ENCODE peak calls at places on chromosome 9, in eight cellular contexts. A is left ventricle myocardium inferior, G is ovary, W is lung, X is kidney, L is HepG2, T is cardiac muscle cell, J is breast epithelium. C is an unnamed sample. For H3K36me3, the result is how much of the 10 kb centered on the place peaks cover.

GRCh38 chr9:1927546-1927945 is 87.6 kb upstream of the SMARCA2 start:
- DNase-seq in X (no peak), A (no peak), W (no peak), G (no peak), J (no peak), L (no peak), T (no peak), C (no peak)

GRCh38 chr9:20728493-20729220 is 44.6 kb downstream of the FOCAD start:
- DNase-seq in L (no peak), J (no peak), A (no peak), T (peak), G (no peak), X (no peak), W (no peak), C (no peak)

GRCh38 chr9:28502189-28502588 is 928.9 kb upstream of the C9orf72 start:
- DNase-seq in J (no peak), W (no peak), T (no peak), X (no peak), G (no peak), A (no peak), L (no peak), C (no peak)

GRCh38 chr9:17476401-17476800 is 102.5 kb upstream of the SH3GL2 start:
- DNase-seq in L (no peak), T (no peak), G (no peak), J (no peak), W (no peak), X (no peak), A (no peak), C (no peak)

GRCh38 chr9:126607086-126607485 is 6.6 kb upstream of the LMX1B start:
- DNase-seq in W (no peak), G (no peak), A (no peak), X (no peak), J (no peak), L (no peak), T (no peak), C (no peak)

GRCh38 chr9:29319727-29320513 is 1746.6 kb upstream of the C9orf72 start:
- DNase-seq in W (no peak), G (no peak), X (no peak), L (no peak), A (no peak), J (no peak), T (peak), C (no peak)

GRCh38 chr9:22238809-22239684 is 207.6 kb upstream of the DMRTA1 start:
- DNase-seq in J (no peak), W (no peak), A (no peak), X (no peak), L (peak), T (peak), G (no peak), C (no peak)

GRCh38 chr9:104810421-104811339 is 46.8 kb downstream of the NIPSNAP3B start:
- DNase-seq in W (no peak), L (no peak), J (no peak), T (no peak), X (peak), G (no peak), A (no peak), C (peak)

GRCh38 chr9:13448482-13448881 is 169.0 kb upstream of the MPDZ start:
- DNase-seq in X (no peak), J (no peak), T (no peak), L (no peak), G (no peak), W (no peak), A (no peak), C (no peak)

GRCh38 chr9:75911390-75911789 is 20.9 kb downstream of the PCSK5 start:
- DNase-seq in W (no peak), X (no peak), A (no peak), L (no peak), T (no peak), G (no peak), J (no peak), C (no peak)

GRCh38 chr9:127640908-127641545 is 28.9 kb downstream of the STXBP1 start:
- DNase-seq in A (no peak), X (no peak), L (no peak), G (no peak), J (no peak), W (no peak), T (no peak), C (no peak)

GRCh38 chr9:129108805-129109370 is 1.7 kb downstream of the CRAT start:
- DNase-seq in A (no peak), T (no peak), X (peak), L (no peak), G (no peak), W (no peak), J (no peak), C (peak)

GRCh38 chr9:61671276-61671973 is 481.6 kb downstream of the SPATA31A7 start:
- DNase-seq in L (no peak), W (no peak), X (peak), G (no peak), J (peak), T (no peak), A (no peak), C (no peak)

GRCh38 chr9:130045657-130046450 is 2.9 kb upstream of the FNBP1 start:
- DNase-seq in J (no peak), G (no peak), A (no peak), X (no peak), L (no peak), T (no peak), W (no peak), C (no peak)

GRCh38 chr9:36988848-36989247 is 45.2 kb downstream of the PAX5 start:
- DNase-seq in J (no peak), L (no peak), W (no peak), G (no peak), X (no peak), A (no peak), T (no peak), C (no peak)

GRCh38 chr9:111937781-111938426 is 41.3 kb downstream of the UGCG start:
- DNase-seq in T (peak), X (peak), W (peak), L (no peak), A (peak), J (no peak), G (no peak), C (no peak)

GRCh38 chr9:71562140-71562539 is 206.2 kb downstream of the CEMIP2 start:
- DNase-seq in L (no peak), G (no peak), A (no peak), X (no peak), J (no peak), T (no peak), W (no peak), C (no peak)

DNA sequence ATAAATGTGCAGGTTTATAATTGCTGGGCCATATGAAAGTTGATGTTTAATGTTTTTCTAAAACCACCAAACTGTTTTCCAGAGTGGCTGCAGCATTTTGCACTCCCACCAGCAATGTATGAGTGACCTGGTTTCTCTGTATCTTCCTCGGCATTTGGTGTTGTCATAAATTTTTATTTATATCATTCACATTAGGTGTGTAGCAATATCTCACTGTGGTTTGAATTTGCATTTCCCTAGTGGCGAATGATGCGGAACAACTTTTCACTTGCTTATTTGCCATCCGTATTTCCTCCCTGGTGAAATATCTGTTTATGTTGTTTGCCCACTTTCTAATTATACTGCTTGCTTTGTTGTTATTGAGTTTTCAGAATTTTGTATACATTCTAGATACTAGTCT is 295.7 kb upstream of the TUT7 start:
- DNase-seq in L (no peak), A (no peak), X (no peak), G (no peak), W (no peak), J (no peak), T (no peak), C (no peak)
- H3K36me3 ChIP-seq in L (under half), A (under half), X (under half), G (under half), W (under half), J (under half), T (under half), C (under half)

GRCh38 chr9:95910023-95910706 is 34.7 kb downstream of the ERCC6L2 start:
- DNase-seq in L (no peak), A (no peak), J (no peak), W (no peak), G (no peak), X (no peak), T (peak), C (no peak)

GRCh38 chr9:95912773-95913172 is 37.3 kb downstream of the ERCC6L2 start:
- DNase-seq in A (no peak), X (no peak), G (no peak), L (no peak), W (no peak), J (no peak), T (no peak), C (no peak)

GRCh38 chr9:95910770-95911340 is 35.4 kb downstream of the ERCC6L2 start:
- DNase-seq in A (no peak), G (no peak), T (no peak), J (no peak), W (no peak), L (peak), X (no peak), C (no peak)

GRCh38 chr9:95903398-95903797 is 27.9 kb downstream of the ERCC6L2 start:
- DNase-seq in L (no peak), X (no peak), W (no peak), T (no peak), G (no peak), J (no peak), A (no peak), C (no peak)

GRCh38 chr9:95907794-95908193 is 32.3 kb downstream of the ERCC6L2 start:
- DNase-seq in X (no peak), J (no peak), A (no peak), T (no peak), G (no peak), L (no peak), W (no peak), C (no peak)
- TF ChIP-seq CTCF in X (no peak), J (no peak), A (peak), T (no peak), G (no peak), L (no peak), W (no peak), C (no peak)

GRCh38 chr9:33129251-33129885 is 37.8 kb downstream of the B4GALT1 start:
- DNase-seq in A (no peak), T (no peak), J (no peak), L (no peak), X (no peak), W (no peak), G (no peak), C (no peak)

GRCh38 chr9:33128570-33128969 is 38.6 kb downstream of the B4GALT1 start:
- DNase-seq in W (no peak), X (no peak), J (peak), L (no peak), G (no peak), T (no peak), A (no peak), C (no peak)

GRCh38 chr9:33125871-33126822 is 41.0 kb downstream of the B4GALT1 start:
- DNase-seq in L (no peak), G (peak), W (no peak), X (no peak), A (no peak), T (peak), J (no peak), C (no peak)

GRCh38 chr9:33129886-33130284 is 37.3 kb downstream of the B4GALT1 start:
- DNase-seq in A (no peak), X (no peak), J (no peak), G (no peak), L (no peak), T (no peak), W (no peak), C (peak)

GRCh38 chr9:33127881-33128280 is 39.3 kb downstream of the B4GALT1 start:
- DNase-seq in A (no peak), J (no peak), L (no peak), G (no peak), X (no peak), W (no peak), T (no peak), C (no peak)
- H3K36me3 ChIP-seq in A (half or more), J (under half), L (under half), G (under half), X (under half), W (under half), T (under half), C (under half)

DNA sequence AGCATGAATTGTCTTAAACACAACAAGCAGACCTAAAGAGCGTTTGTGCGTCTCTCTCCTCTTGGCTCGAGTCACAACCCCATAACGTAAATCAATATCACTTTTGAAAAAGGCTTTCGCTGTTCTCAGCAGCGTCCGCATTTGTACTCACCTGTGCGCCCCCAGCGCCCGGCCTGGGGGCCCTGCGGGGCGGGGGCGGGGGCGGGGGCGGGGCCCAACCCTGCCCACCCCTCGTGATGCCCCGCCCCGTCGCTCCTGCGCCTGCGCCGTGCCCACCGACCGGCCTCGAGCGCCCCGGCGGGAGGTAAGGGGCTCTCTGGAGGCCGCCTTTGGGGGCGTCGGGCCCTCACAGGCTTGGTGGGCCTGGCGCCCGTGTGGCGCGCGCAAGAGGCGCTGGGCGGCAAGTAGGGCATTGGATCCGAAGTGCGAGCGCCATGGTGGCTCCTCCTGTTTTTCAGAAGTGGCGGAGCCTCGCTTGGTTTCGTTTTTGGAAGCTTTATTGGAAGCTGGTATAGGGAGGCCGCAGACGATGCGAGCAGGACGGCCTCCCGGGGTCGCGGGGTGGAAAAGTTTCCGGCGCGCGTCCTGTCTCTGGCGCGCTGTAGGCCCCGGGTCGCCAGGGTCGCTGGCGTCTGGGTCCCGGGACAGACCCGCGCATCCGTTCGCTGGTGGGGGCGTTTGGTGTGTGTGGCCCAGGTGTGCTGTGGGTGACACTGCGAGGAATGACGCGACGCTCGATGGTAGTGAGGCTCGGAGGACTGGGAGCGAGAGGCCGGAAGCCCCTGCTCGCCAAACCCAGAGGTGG is at the start of gene STX17:
- DNase-seq in T (peak), J (peak), G (peak), W (peak), A (peak), L (peak), X (peak), C (peak)
- TF ChIP-seq CTCF in T (no peak), J (no peak), G (no peak), W (no peak), A (peak), L (peak), X (no peak), C (no peak)

DNA sequence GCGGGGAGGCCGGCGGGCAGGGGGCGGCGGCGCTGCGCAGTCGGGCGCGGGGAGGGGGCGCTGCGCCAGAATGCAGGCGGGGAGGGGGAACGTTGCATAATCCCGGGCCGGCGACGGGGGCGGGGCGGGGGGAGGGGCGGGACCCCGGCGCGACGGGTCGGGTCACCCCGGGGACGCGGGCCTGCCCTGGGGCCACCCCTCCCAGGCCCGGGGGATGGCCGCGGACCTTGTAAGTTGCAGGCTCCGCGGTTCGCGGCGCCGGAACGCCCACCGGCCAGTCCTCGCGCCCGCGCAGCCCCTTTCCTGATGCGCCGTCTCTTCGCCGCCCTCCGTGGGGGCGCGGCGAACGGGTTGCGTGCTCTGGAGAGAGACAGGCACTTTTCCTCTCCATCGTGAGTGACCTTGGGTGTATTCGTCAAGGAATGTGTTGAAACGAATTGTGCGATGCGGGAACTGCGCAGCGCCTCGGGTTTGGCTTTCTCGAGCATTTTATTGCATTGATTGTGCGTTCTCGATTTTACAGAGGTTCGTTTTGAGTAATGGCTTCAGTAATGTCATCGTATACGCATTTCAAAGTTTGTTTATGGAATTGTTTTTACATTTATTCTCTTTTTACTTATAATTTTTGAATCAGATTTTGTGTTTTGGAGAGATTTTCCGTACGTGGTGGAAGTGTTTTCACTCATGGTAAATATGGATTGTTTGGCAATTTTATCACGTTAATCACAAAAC is 808 bp downstream of the SPIN1 start:
- DNase-seq in W (peak), A (peak), X (peak), L (peak), J (no peak), T (peak), G (no peak), C (no peak)
- H3K36me3 ChIP-seq in W (under half), A (under half), X (under half), L (under half), J (under half), T (under half), G (under half), C (under half)